ENCODE peak calls at places on chromosome 1, in five cellular contexts. One of them, this sample, is unnamed.

GRCh38 chr1:237059244-237059643 is 17.3 kb downstream of the RYR2 start:
- DNase-seq in activated CD4-positive, alpha-beta T cell treated with anti-CD3 and anti-CD28 coated beads, Interleukin-2, amount 50 U/mL, for 1 hour: no peak
- DNase-seq in GM12865: no peak
- DNase-seq in AG09309: no peak
- DNase-seq in EH: no peak
- DNase-seq in this sample: no peak

GRCh38 chr1:236348071-236348470 is 46.0 kb upstream of the EDARADD start:
- DNase-seq in activated CD4-positive, alpha-beta T cell treated with anti-CD3 and anti-CD28 coated beads, Interleukin-2, amount 50 U/mL, for 1 hour: no peak
- DNase-seq in GM12865: no peak
- DNase-seq in AG09309: no peak
- DNase-seq in EH: no peak
- DNase-seq in this sample: no peak

GRCh38 chr1:161885013-161885412 is 118.9 kb downstream of the ATF6 start:
- DNase-seq in activated CD4-positive, alpha-beta T cell treated with anti-CD3 and anti-CD28 coated beads, Interleukin-2, amount 50 U/mL, for 1 hour: no peak
- DNase-seq in GM12865: no peak
- DNase-seq in AG09309: peak; percentile 17
- DNase-seq in EH: peak; percentile 84
- DNase-seq in this sample: peak; percentile 81

GRCh38 chr1:92484472-92485373 is 2.0 kb downstream of the GFI1 start:
- DNase-seq in activated CD4-positive, alpha-beta T cell treated with anti-CD3 and anti-CD28 coated beads, Interleukin-2, amount 50 U/mL, for 1 hour: peak; percentile 54
- DNase-seq in GM12865: peak; percentile 82
- DNase-seq in AG09309: no peak
- DNase-seq in EH: no peak
- DNase-seq in this sample: peak; percentile 41

GRCh38 chr1:155016231-155016831 is 13.7 kb downstream of the ZBTB7B start:
- DNase-seq in activated CD4-positive, alpha-beta T cell treated with anti-CD3 and anti-CD28 coated beads, Interleukin-2, amount 50 U/mL, for 1 hour: no peak
- DNase-seq in GM12865: no peak
- DNase-seq in AG09309: no peak
- DNase-seq in EH: no peak
- DNase-seq in this sample: no peak

GRCh38 chr1:201377611-201378092 is at the start of gene TNNT2:
- DNase-seq in activated CD4-positive, alpha-beta T cell treated with anti-CD3 and anti-CD28 coated beads, Interleukin-2, amount 50 U/mL, for 1 hour: no peak
- DNase-seq in GM12865: no peak
- DNase-seq in AG09309: no peak
- DNase-seq in EH: no peak
- DNase-seq in this sample: no peak

GRCh38 chr1:160108888-160109662 is 6.5 kb upstream of the ATP1A2 start:
- DNase-seq in activated CD4-positive, alpha-beta T cell treated with anti-CD3 and anti-CD28 coated beads, Interleukin-2, amount 50 U/mL, for 1 hour: no peak
- DNase-seq in GM12865: peak; percentile 54
- DNase-seq in AG09309: peak; percentile 28
- DNase-seq in EH: peak; percentile 63
- DNase-seq in this sample: peak; percentile 52

GRCh38 chr1:218164111-218164929 is 120.8 kb upstream of the RRP15 start:
- DNase-seq in activated CD4-positive, alpha-beta T cell treated with anti-CD3 and anti-CD28 coated beads, Interleukin-2, amount 50 U/mL, for 1 hour: no peak
- DNase-seq in GM12865: peak; percentile 3
- DNase-seq in AG09309: no peak
- DNase-seq in EH: peak; percentile 30
- DNase-seq in this sample: peak; percentile 32

This sample was measured in M059J.